ENCODE peak calls at places on chromosomes 16 and 17, in nine cellular contexts. S is endodermal cell, X is colonic mucosa, U is AG04450, J is heart right ventricle, T is mucosa of descending colon, O is neural crest cell, P is RWPE2, C is HCT116. B is an unnamed sample.

GRCh38 chr17:5759501-5759925 is 175.2 kb upstream of the NLRP1 start:
- DNase-seq in S (no peak), T (no peak), C (no peak), J (no peak), P (no peak), U (no peak), O (no peak), X (no peak), B (no peak)

GRCh38 chr16:83878838-83879237 is 20.1 kb upstream of the MLYCD start:
- DNase-seq in U (peak), C (peak), P (no peak), S (no peak), T (no peak), O (peak), J (no peak), X (no peak), B (no peak)

GRCh38 chr17:14302421-14303099 is 1.7 kb downstream of the HS3ST3B1 start:
- DNase-seq in U (peak), C (peak), P (peak), J (peak), T (peak), S (peak), X (peak), O (peak), B (peak)

GRCh38 chr17:63993368-63993990 is 4.7 kb upstream of the PRR29 start:
- DNase-seq in X (no peak), T (no peak), C (no peak), J (no peak), S (peak), O (no peak), U (no peak), P (peak), B (no peak)

GRCh38 chr16:75246504-75247205 is 4.8 kb downstream of the BCAR1 start:
- DNase-seq in P (no peak), C (no peak), T (peak), X (no peak), S (no peak), U (no peak), J (no peak), O (no peak), B (no peak)

GRCh38 chr17:58227733-58228132 is 8.7 kb upstream of the MKS1 start:
- DNase-seq in T (no peak), O (no peak), U (no peak), S (no peak), P (no peak), X (no peak), J (no peak), C (no peak), B (no peak)

GRCh38 chr16:64910351-64910750 is 211.5 kb downstream of the CDH11 start:
- DNase-seq in O (no peak), C (no peak), X (peak), J (peak), U (peak), T (no peak), S (peak), P (no peak), B (no peak)

GRCh38 chr17:30236807-30237206 is 1.3 kb upstream of the SLC6A4 start:
- DNase-seq in U (no peak), T (no peak), C (peak), O (peak), S (peak), X (peak), J (peak), P (no peak), B (peak)

GRCh38 chr16:85332175-85332574 is 219.9 kb upstream of the CIBAR2 start:
- DNase-seq in O (no peak), T (no peak), J (no peak), U (no peak), C (no peak), X (no peak), S (peak), P (no peak), B (no peak)

GRCh38 chr17:40564883-40565744 is at the start of gene CCR7:
- DNase-seq in P (no peak), U (no peak), T (peak), X (no peak), O (no peak), J (no peak), S (peak), C (no peak), B (peak)

GRCh38 chr17:5500247-5500803 is 14.0 kb downstream of the MIS12 start:
- DNase-seq in P (no peak), S (no peak), X (no peak), C (no peak), O (no peak), T (no peak), U (no peak), J (no peak), B (peak)

GRCh38 chr16:9607512-9608230 is 516.2 kb downstream of the HAPSTR1 start:
- DNase-seq in P (no peak), X (no peak), O (no peak), J (no peak), S (no peak), T (no peak), C (no peak), U (no peak), B (no peak)

GRCh38 chr16:9381908-9382307 is 290.5 kb downstream of the HAPSTR1 start:
- DNase-seq in X (no peak), P (no peak), O (no peak), J (no peak), U (no peak), T (no peak), C (no peak), S (no peak), B (no peak)

GRCh38 chr17:74532115-74532514 is 840 bp upstream of the CD300LB start:
- DNase-seq in S (peak), C (no peak), O (no peak), X (peak), T (no peak), P (peak), U (no peak), J (no peak), B (no peak)

GRCh38 chr17:13741744-13742143 is 140.0 kb upstream of the HS3ST3A1 start:
- DNase-seq in P (no peak), C (no peak), T (no peak), J (no peak), X (no peak), O (no peak), U (no peak), S (no peak), B (no peak)

GRCh38 chr17:58352843-58353719 is 1.1 kb upstream of the SUPT4H1 start:
- DNase-seq in X (no peak), C (no peak), U (no peak), O (no peak), P (no peak), T (peak), S (peak), J (peak), B (no peak)

GRCh38 chr16:82653550-82654511 is 27.1 kb downstream of the CDH13 start:
- DNase-seq in C (peak), U (peak), O (no peak), P (no peak), X (no peak), T (peak), S (no peak), J (no peak), B (peak)

GRCh38 chr17:41151525-41151924 is 1.9 kb upstream of the KRTAP4-5 start:
- DNase-seq in P (no peak), U (no peak), S (no peak), X (no peak), O (no peak), C (no peak), T (no peak), J (no peak), B (no peak)

GRCh38 chr17:75270218-75270965 is 639 bp downstream of the MIF4GD start:
- DNase-seq in X (peak), U (no peak), P (peak), C (peak), O (peak), S (peak), T (peak), J (peak), B (peak)

GRCh38 chr16:83549836-83550569 is 257.8 kb upstream of the HSBP1 start:
- DNase-seq in P (no peak), U (no peak), X (no peak), S (peak), C (no peak), J (no peak), T (no peak), O (no peak), B (no peak)

GRCh38 chr17:41848788-41849187 is 11.2 kb downstream of the KLHL10 start:
- DNase-seq in U (no peak), S (no peak), O (no peak), T (no peak), P (no peak), X (no peak), J (no peak), C (no peak), B (no peak)

GRCh38 chr16:2952679-2953078 is 11.4 kb upstream of the KREMEN2 start:
- DNase-seq in P (peak), X (no peak), J (no peak), T (peak), C (no peak), U (no peak), S (peak), O (no peak), B (no peak)

GRCh38 chr17:35079547-35079946 is 16.0 kb upstream of the RFFL start:
- DNase-seq in J (no peak), X (no peak), S (no peak), P (no peak), O (no peak), C (no peak), U (no peak), T (no peak), B (no peak)

GRCh38 chr16:81455720-81456494 is 11.3 kb downstream of the CMIP start:
- DNase-seq in T (no peak), O (no peak), C (no peak), J (no peak), S (peak), X (no peak), U (no peak), P (no peak), B (no peak)

GRCh38 chr16:396605-397004 is 394 bp upstream of the NME4 start:
- DNase-seq in T (no peak), S (peak), C (no peak), J (no peak), X (no peak), P (no peak), U (no peak), O (peak), B (peak)

GRCh38 chr17:50604470-50604869 is 30.2 kb upstream of the ABCC3 start:
- DNase-seq in O (no peak), P (no peak), U (no peak), J (peak), C (no peak), X (peak), T (no peak), S (peak), B (no peak)

GRCh38 chr16:85911531-85911930 is 12.6 kb downstream of the IRF8 start:
- DNase-seq in P (no peak), X (no peak), U (no peak), C (no peak), J (no peak), S (no peak), O (no peak), T (no peak), B (no peak)

GRCh38 chr16:733382-734207 is 6.7 kb downstream of the HAGHL start:
- DNase-seq in T (peak), O (peak), S (peak), J (peak), U (no peak), P (peak), C (no peak), X (no peak), B (no peak)

GRCh38 chr17:7750321-7750821 is 32.8 kb downstream of the DNAH2 start:
- DNase-seq in T (no peak), X (no peak), U (peak), O (no peak), C (no peak), S (no peak), J (no peak), P (no peak), B (no peak)

GRCh38 chr16:85393674-85394510 is 219.2 kb upstream of the GSE1 start:
- DNase-seq in J (peak), X (peak), S (peak), C (no peak), P (peak), U (no peak), O (peak), T (peak), B (peak)

GRCh38 chr16:13540771-13541170 is 379.2 kb upstream of the ERCC4 start:
- DNase-seq in X (no peak), J (no peak), U (no peak), P (no peak), S (no peak), T (no peak), O (no peak), C (no peak), B (no peak)

GRCh38 chr16:50314665-50315064 is 48.3 kb downstream of the ADCY7 start:
- DNase-seq in S (no peak), X (no peak), P (no peak), J (no peak), O (no peak), T (no peak), U (no peak), C (no peak), B (no peak)

GRCh38 chr16:84283314-84284167 is 11.1 kb upstream of the WFDC1 start:
- DNase-seq in X (no peak), P (no peak), T (no peak), C (no peak), S (no peak), U (no peak), J (peak), O (no peak), B (no peak)

GRCh38 chr16:12575288-12575687 is 228.4 kb downstream of the CPPED1 start:
- DNase-seq in P (no peak), J (no peak), S (no peak), C (no peak), U (no peak), O (no peak), X (no peak), T (no peak), B (no peak)

GRCh38 chr17:78357177-78357586 is 2.7 kb downstream of the SOCS3 start:
- DNase-seq in C (no peak), T (peak), O (no peak), S (no peak), X (peak), U (no peak), J (peak), P (no peak), B (no peak)

GRCh38 chr16:10878644-10879498 is 1.9 kb downstream of the CIITA start:
- DNase-seq in C (no peak), P (no peak), X (peak), U (no peak), S (peak), T (peak), J (peak), O (no peak), B (peak)

GRCh38 chr17:21573961-21574610 is 118.2 kb upstream of the KCNJ18 start:
- DNase-seq in T (no peak), P (no peak), O (no peak), U (peak), C (no peak), J (peak), X (peak), S (no peak), B (no peak)

DNA sequence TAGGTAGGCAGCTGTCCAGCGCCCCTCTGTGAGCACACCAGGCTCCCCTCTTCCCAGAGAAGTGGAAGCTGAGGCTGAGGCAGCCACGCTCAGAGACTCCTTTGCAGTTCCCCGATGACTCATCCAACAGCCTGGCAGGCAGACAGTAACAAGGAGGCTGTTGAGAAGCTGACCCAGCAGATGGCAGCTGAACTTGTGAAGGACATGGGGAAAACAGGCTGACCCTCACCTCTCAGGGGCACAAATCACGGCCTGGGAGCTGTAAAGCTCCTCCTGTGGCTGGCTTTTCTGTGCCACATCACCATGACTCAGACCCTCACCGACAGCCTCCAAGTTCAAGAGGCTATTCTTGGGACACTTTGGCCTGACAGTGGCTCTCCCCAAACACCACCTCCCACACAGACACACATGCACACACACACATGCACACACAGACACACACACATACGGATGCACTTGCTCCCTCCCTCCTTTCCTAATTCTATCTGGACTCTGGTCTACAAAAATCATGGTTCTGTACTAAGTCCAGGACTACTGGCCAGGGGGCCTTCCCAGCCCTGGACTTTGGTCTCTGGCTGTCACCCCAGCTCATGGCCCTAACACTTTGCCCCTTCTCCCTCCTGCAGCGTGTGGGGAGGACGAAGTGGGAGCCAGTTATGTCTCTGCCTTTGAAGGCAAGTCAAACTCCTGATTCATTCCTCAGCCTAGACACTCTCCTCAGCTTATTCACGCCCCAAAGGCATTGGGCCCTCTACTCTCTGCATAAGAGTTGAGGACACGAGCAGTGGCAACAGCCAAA is 23.2 kb downstream of the MAP3K14 start:
- DNase-seq in J (peak), T (peak), C (peak), S (peak), U (peak), X (peak), O (no peak), P (peak), B (no peak)
- TF ChIP-seq CTCF in J (no peak), T (no peak), C (no peak), S (no peak), U (no peak), X (no peak), O (no peak), P (peak), B (no peak)

DNA sequence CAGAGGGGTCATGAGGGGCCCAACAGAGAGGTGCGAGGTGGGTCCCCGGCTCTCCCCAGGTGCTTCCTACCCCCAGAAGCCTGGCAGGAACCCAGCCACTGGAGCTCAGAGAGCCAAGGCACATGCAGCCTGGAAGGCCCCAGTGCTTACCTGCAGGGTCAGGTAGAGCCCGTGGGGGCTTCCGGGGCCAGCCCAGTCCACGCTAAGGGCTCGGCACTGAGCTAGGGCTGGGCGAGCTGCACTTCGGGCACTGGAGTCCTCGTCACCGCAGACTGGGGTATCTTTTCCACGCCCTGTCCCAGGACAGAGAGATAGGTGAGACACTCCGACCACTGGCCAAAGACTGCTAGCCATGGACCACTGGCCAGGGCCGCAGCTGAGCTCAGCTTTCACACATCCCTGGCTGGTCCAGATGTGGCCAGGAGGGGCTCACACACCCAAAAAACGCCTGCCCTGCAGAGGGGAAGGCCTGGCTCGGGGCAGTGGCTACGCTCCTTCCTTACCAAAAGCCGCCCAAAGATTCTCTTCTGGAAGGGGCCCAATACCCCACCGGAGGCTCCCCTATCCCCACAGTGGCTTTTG is 7.4 kb downstream of the KIFC3 start:
- DNase-seq in X (no peak), T (peak), S (no peak), U (no peak), O (no peak), C (no peak), P (peak), J (no peak), B (no peak)
- TF ChIP-seq CTCF in X (no peak), T (no peak), S (no peak), U (no peak), O (no peak), C (no peak), P (no peak), J (no peak), B (no peak)

DNA sequence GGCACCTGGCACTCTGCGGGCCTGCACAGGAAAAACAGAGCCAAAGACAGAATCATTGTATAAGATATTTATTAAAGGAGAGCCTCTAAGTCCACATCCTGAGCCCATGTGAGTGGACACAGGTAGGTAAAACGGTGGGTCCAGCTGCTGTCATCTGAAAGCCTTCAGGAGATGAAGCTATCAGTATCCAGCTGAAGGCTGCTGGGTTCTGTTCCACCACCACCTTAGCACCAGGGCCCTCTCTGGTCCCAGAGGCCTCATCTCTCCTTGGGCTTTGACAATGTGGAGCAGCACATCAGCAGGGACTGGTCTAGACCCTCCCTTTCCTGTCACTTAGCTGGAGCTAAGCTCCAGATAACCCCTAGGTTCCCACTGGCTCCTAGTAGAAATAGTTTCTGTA is 7.3 kb downstream of the TMEM106A start:
- DNase-seq in X (no peak), C (no peak), T (no peak), S (no peak), O (no peak), J (no peak), U (no peak), P (no peak), B (no peak)
- TF ChIP-seq CTCF in X (no peak), C (no peak), T (no peak), S (no peak), O (no peak), J (no peak), U (no peak), P (no peak), B (no peak)

GRCh38 chr17:1882836-1883235 is 53.0 kb downstream of the RPA1 start:
- DNase-seq in C (no peak), J (no peak), T (no peak), S (peak), O (no peak), P (no peak), X (peak), U (no peak), B (peak)
- TF ChIP-seq CTCF in C (peak), J (peak), T (peak), S (peak), O (peak), P (peak), X (peak), U (peak), B (peak)

DNA sequence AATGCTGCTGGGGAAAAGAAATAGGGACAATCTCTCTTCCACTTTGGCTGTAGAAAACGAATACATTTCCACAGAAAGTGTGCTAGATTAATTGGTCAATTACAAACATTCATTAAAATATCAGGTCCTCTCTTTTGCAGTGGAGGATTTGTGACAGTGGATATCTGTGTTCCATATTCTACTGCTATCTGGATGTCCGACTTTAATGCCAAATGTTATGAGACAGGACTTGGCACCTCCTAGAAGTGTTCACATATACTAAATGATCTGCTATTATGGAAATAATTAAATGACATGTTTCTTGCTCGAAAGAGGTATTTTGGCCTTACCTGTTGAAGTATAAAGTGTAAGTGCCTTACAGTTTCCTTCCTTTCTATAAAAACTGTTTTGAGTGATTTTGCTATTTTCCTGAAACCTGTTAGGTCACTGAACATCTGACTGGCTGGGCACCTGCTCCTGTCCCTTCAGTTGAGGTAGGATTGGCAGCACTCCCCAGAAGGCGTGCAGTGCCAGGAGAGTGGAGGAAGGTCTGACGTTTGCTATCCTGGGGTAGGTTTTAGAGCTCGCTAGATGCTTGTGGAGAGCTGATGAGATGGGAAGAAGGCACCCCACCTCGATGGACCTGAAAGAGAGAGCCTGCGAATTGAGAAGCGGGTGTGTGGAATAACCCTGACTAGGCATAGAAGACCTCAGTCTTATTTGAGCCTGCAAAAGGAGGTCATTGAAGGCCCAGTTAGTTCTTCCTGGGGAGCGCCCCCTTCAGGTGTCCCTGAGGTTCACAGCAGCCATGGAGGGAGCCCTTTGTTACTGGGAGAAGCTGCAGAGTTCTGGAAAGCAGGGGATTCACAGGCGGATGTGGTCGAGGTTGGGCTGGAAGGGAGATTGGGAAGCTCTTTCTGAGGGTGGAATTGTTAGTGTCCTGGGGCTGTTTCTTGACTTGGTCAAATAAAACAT is 159.4 kb upstream of the ZNF267 start:
- DNase-seq in J (no peak), O (peak), U (no peak), S (peak), T (no peak), C (no peak), P (no peak), X (no peak), B (peak)
- TF ChIP-seq CTCF in J (peak), O (peak), U (peak), S (peak), T (no peak), C (no peak), P (peak), X (no peak), B (no peak)

GRCh38 chr16:48526058-48526957 is 83.7 kb downstream of the N4BP1 start:
- DNase-seq in U (no peak), X (peak), O (no peak), T (peak), S (peak), P (no peak), J (no peak), C (peak), B (peak)
- TF ChIP-seq CTCF in U (peak), X (peak), O (no peak), T (no peak), S (peak), P (peak), J (no peak), C (peak), B (peak)